ENCODE peak calls at places on chromosome 12, in ten cellular contexts. One of them, this sample, is unnamed.
A peak's percentile ranks its signal among the peaks of the same experiment; 100 is the strongest.

GRCh38 chr12:53676715-53677611 is 1.1 kb upstream of the ATP5MC2 start:
- DNase-seq in activated CD8-positive, alpha-beta memory T cell treated with anti-CD3 and anti-CD28 coated beads for 4 hours: no peak
- DNase-seq in NCI-H748 treated with DMSO at 0.1 percent for 48 hours: no peak
- DNase-seq in PC-9: no peak
- DNase-seq in Panc1: no peak
- DNase-seq in EL: peak; percentile 45
- DNase-seq in SK-N-DZ: peak; percentile 74
- DNase-seq in stimulated activated CD4-positive, alpha-beta T cell treated with anti-CD3 and anti-CD28 coated beads, Interleukin-2, amount 100 ng/mL, for 48 hours: no peak
- DNase-seq in T-helper 2 cell: no peak
- DNase-seq in NCI-H510A: no peak
- DNase-seq in this sample: peak; percentile 36

GRCh38 chr12:267581-268482 is 5.2 kb upstream of the SLC6A13 start:
- DNase-seq in T-helper 2 cell: no peak
- DNase-seq in EL: no peak
- DNase-seq in SK-N-DZ: peak; percentile 66
- DNase-seq in stimulated activated CD4-positive, alpha-beta T cell treated with anti-CD3 and anti-CD28 coated beads, Interleukin-2, amount 100 ng/mL, for 48 hours: no peak
- DNase-seq in activated CD8-positive, alpha-beta memory T cell treated with anti-CD3 and anti-CD28 coated beads for 4 hours: no peak
- DNase-seq in NCI-H510A: no peak
- DNase-seq in Panc1: no peak
- DNase-seq in NCI-H748 treated with DMSO at 0.1 percent for 48 hours: no peak
- DNase-seq in PC-9: no peak
- DNase-seq in this sample: peak; percentile 12

GRCh38 chr12:97275261-97276197 is 187.1 kb upstream of the RMST start:
- DNase-seq in SK-N-DZ: no peak
- DNase-seq in activated CD8-positive, alpha-beta memory T cell treated with anti-CD3 and anti-CD28 coated beads for 4 hours: no peak
- DNase-seq in EL: no peak
- DNase-seq in NCI-H510A: no peak
- DNase-seq in Panc1: no peak
- DNase-seq in PC-9: no peak
- DNase-seq in NCI-H748 treated with DMSO at 0.1 percent for 48 hours: no peak
- DNase-seq in T-helper 2 cell: no peak
- DNase-seq in stimulated activated CD4-positive, alpha-beta T cell treated with anti-CD3 and anti-CD28 coated beads, Interleukin-2, amount 100 ng/mL, for 48 hours: no peak
- DNase-seq in this sample: no peak

GRCh38 chr12:5243014-5243413 is 188.9 kb upstream of the NTF3 start:
- DNase-seq in SK-N-DZ: no peak
- DNase-seq in NCI-H748 treated with DMSO at 0.1 percent for 48 hours: no peak
- DNase-seq in EL: no peak
- DNase-seq in Panc1: no peak
- DNase-seq in NCI-H510A: no peak
- DNase-seq in stimulated activated CD4-positive, alpha-beta T cell treated with anti-CD3 and anti-CD28 coated beads, Interleukin-2, amount 100 ng/mL, for 48 hours: no peak
- DNase-seq in PC-9: no peak
- DNase-seq in T-helper 2 cell: no peak
- DNase-seq in activated CD8-positive, alpha-beta memory T cell treated with anti-CD3 and anti-CD28 coated beads for 4 hours: no peak
- DNase-seq in this sample: no peak

GRCh38 chr12:19553177-19553576 is 113.9 kb downstream of the AEBP2 start:
- DNase-seq in PC-9: no peak
- DNase-seq in T-helper 2 cell: peak; percentile 14
- DNase-seq in Panc1: no peak
- DNase-seq in NCI-H510A: no peak
- DNase-seq in EL: no peak
- DNase-seq in stimulated activated CD4-positive, alpha-beta T cell treated with anti-CD3 and anti-CD28 coated beads, Interleukin-2, amount 100 ng/mL, for 48 hours: no peak
- DNase-seq in NCI-H748 treated with DMSO at 0.1 percent for 48 hours: no peak
- DNase-seq in activated CD8-positive, alpha-beta memory T cell treated with anti-CD3 and anti-CD28 coated beads for 4 hours: no peak
- DNase-seq in SK-N-DZ: no peak
- DNase-seq in this sample: no peak

GRCh38 chr12:109592905-109593272 is 19.3 kb downstream of the MVK start:
- DNase-seq in PC-9: no peak
- DNase-seq in stimulated activated CD4-positive, alpha-beta T cell treated with anti-CD3 and anti-CD28 coated beads, Interleukin-2, amount 100 ng/mL, for 48 hours: no peak
- DNase-seq in T-helper 2 cell: no peak
- DNase-seq in NCI-H510A: no peak
- DNase-seq in activated CD8-positive, alpha-beta memory T cell treated with anti-CD3 and anti-CD28 coated beads for 4 hours: no peak
- DNase-seq in Panc1: no peak
- DNase-seq in SK-N-DZ: no peak
- DNase-seq in NCI-H748 treated with DMSO at 0.1 percent for 48 hours: no peak
- DNase-seq in EL: no peak
- DNase-seq in this sample: no peak

GRCh38 chr12:113698505-113698858 is 226.8 kb upstream of the LHX5 start:
- DNase-seq in stimulated activated CD4-positive, alpha-beta T cell treated with anti-CD3 and anti-CD28 coated beads, Interleukin-2, amount 100 ng/mL, for 48 hours: no peak
- DNase-seq in T-helper 2 cell: no peak
- DNase-seq in PC-9: no peak
- DNase-seq in NCI-H748 treated with DMSO at 0.1 percent for 48 hours: no peak
- DNase-seq in activated CD8-positive, alpha-beta memory T cell treated with anti-CD3 and anti-CD28 coated beads for 4 hours: no peak
- DNase-seq in Panc1: no peak
- DNase-seq in EL: no peak
- DNase-seq in SK-N-DZ: no peak
- DNase-seq in NCI-H510A: no peak
- DNase-seq in this sample: no peak

GRCh38 chr12:121069206-121069605 is 30.2 kb upstream of the OASL start:
- DNase-seq in stimulated activated CD4-positive, alpha-beta T cell treated with anti-CD3 and anti-CD28 coated beads, Interleukin-2, amount 100 ng/mL, for 48 hours: no peak
- DNase-seq in PC-9: no peak
- DNase-seq in EL: no peak
- DNase-seq in Panc1: no peak
- DNase-seq in NCI-H748 treated with DMSO at 0.1 percent for 48 hours: no peak
- DNase-seq in NCI-H510A: no peak
- DNase-seq in SK-N-DZ: no peak
- DNase-seq in activated CD8-positive, alpha-beta memory T cell treated with anti-CD3 and anti-CD28 coated beads for 4 hours: no peak
- DNase-seq in T-helper 2 cell: no peak
- DNase-seq in this sample: no peak

GRCh38 chr12:22473212-22473611 is 71.1 kb downstream of the C2CD5 start:
- DNase-seq in stimulated activated CD4-positive, alpha-beta T cell treated with anti-CD3 and anti-CD28 coated beads, Interleukin-2, amount 100 ng/mL, for 48 hours: no peak
- DNase-seq in T-helper 2 cell: no peak
- DNase-seq in activated CD8-positive, alpha-beta memory T cell treated with anti-CD3 and anti-CD28 coated beads for 4 hours: no peak
- DNase-seq in SK-N-DZ: no peak
- DNase-seq in EL: no peak
- DNase-seq in PC-9: no peak
- DNase-seq in NCI-H510A: no peak
- DNase-seq in NCI-H748 treated with DMSO at 0.1 percent for 48 hours: no peak
- DNase-seq in Panc1: no peak
- DNase-seq in this sample: no peak

GRCh38 chr12:78034025-78034424 is 203.3 kb downstream of the NAV3 start:
- DNase-seq in EL: peak; percentile 8
- DNase-seq in activated CD8-positive, alpha-beta memory T cell treated with anti-CD3 and anti-CD28 coated beads for 4 hours: no peak
- DNase-seq in T-helper 2 cell: no peak
- DNase-seq in Panc1: no peak
- DNase-seq in NCI-H510A: no peak
- DNase-seq in stimulated activated CD4-positive, alpha-beta T cell treated with anti-CD3 and anti-CD28 coated beads, Interleukin-2, amount 100 ng/mL, for 48 hours: no peak
- DNase-seq in NCI-H748 treated with DMSO at 0.1 percent for 48 hours: no peak
- DNase-seq in PC-9: no peak
- DNase-seq in SK-N-DZ: no peak
- DNase-seq in this sample: peak; percentile 87

GRCh38 chr12:82529096-82529495 is 157.6 kb upstream of the TMTC2 start:
- DNase-seq in PC-9: no peak
- DNase-seq in NCI-H748 treated with DMSO at 0.1 percent for 48 hours: no peak
- DNase-seq in NCI-H510A: no peak
- DNase-seq in SK-N-DZ: no peak
- DNase-seq in activated CD8-positive, alpha-beta memory T cell treated with anti-CD3 and anti-CD28 coated beads for 4 hours: no peak
- DNase-seq in T-helper 2 cell: no peak
- DNase-seq in stimulated activated CD4-positive, alpha-beta T cell treated with anti-CD3 and anti-CD28 coated beads, Interleukin-2, amount 100 ng/mL, for 48 hours: no peak
- DNase-seq in Panc1: no peak
- DNase-seq in EL: no peak
- DNase-seq in this sample: no peak

GRCh38 chr12:56688129-56688845 is at the start of gene PTGES3:
- DNase-seq in T-helper 2 cell: peak; percentile 99
- DNase-seq in Panc1: peak; percentile 92
- DNase-seq in SK-N-DZ: peak; percentile 98
- DNase-seq in stimulated activated CD4-positive, alpha-beta T cell treated with anti-CD3 and anti-CD28 coated beads, Interleukin-2, amount 100 ng/mL, for 48 hours: peak; percentile 98
- DNase-seq in EL: peak; percentile 99
- DNase-seq in NCI-H510A: peak; percentile 96
- DNase-seq in PC-9: peak; percentile 92
- DNase-seq in NCI-H748 treated with DMSO at 0.1 percent for 48 hours: peak; percentile 97
- DNase-seq in activated CD8-positive, alpha-beta memory T cell treated with anti-CD3 and anti-CD28 coated beads for 4 hours: peak; percentile 96
- DNase-seq in this sample: peak; percentile 99

This sample was measured in fibroblast of villous mesenchyme.